ENCODE peak calls at places on chromosome 14, in six cellular contexts. G is CD8-positive, alpha-beta T cell; U is GM12864; X is breast epithelium; E is endothelial cell of umbilical vein; F is A549. L is an unnamed sample.

GRCh38 chr14:32009636-32010560 is 67.2 kb upstream of the ARHGAP5 start:
- DNase-seq in G (no peak), U (no peak), X (no peak), E (no peak), F (no peak), L (no peak)

GRCh38 chr14:74444866-74445265 is 18.9 kb upstream of the SYNDIG1L start:
- DNase-seq in G (no peak), U (no peak), X (no peak), E (no peak), F (no peak), L (no peak)

GRCh38 chr14:99945732-99946651 is 119.2 kb upstream of the EVL start:
- DNase-seq in G (no peak), U (no peak), X (no peak), E (no peak), F (no peak), L (no peak)

GRCh38 chr14:100450736-100451135 is 127.6 kb downstream of the SLC25A47 start:
- DNase-seq in G (no peak), U (no peak), X (no peak), E (no peak), F (no peak), L (no peak)

GRCh38 chr14:104349950-104350349 is 211.6 kb downstream of the KIF26A start:
- DNase-seq in G (no peak), U (no peak), X (peak), E (no peak), F (no peak), L (no peak)

GRCh38 chr14:66464261-66464660 is 21.9 kb upstream of the CCDC196 start:
- DNase-seq in G (no peak), U (no peak), X (no peak), E (no peak), F (no peak), L (no peak)

GRCh38 chr14:61514006-61514830 is 181.1 kb upstream of the HIF1A start:
- DNase-seq in G (no peak), U (no peak), X (no peak), E (no peak), F (no peak), L (no peak)

GRCh38 chr14:74945261-74945851 is 10.0 kb downstream of the PGF start:
- DNase-seq in G (no peak), U (no peak), X (no peak), E (peak), F (peak), L (no peak)

GRCh38 chr14:32438511-32438910 is 109.4 kb downstream of the AKAP6 start:
- DNase-seq in G (no peak), U (no peak), X (no peak), E (no peak), F (no peak), L (no peak)

GRCh38 chr14:67168110-67168441 is 21.2 kb upstream of the GARIN2 start:
- DNase-seq in G (no peak), U (no peak), X (no peak), E (no peak), F (no peak), L (no peak)

DNA sequence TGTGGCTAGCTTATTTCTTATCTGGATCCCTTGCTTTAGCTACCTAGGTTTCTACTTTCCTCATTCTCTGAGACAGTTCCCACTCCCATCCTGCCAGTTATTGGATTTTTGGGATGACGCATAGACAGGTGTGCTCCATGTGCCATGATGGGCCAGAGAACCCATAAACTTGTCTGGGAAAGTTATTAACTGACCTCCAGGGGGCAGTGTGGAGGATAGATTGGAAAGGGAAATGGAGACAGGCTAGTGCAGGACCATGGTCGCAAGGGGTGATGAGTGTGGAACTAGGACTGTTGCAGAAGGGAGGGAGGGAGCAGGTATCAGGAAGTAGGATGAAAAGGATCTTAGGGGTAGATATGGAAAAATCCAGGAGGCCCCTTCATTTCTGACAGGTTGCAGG is 80.3 kb downstream of the ESRRB start:
- DNase-seq in G (no peak), U (no peak), X (no peak), E (peak), F (peak), L (no peak)
- TF ChIP-seq CTCF in G (peak), U (peak), X (no peak), E (peak), F (peak), L (peak)

GRCh38 chr14:77991128-77991772 is 178.9 kb upstream of the NRXN3 start:
- DNase-seq in G (no peak), U (no peak), X (no peak), E (no peak), F (no peak), L (no peak)
- TF ChIP-seq CTCF in G (no peak), U (peak), X (no peak), E (no peak), F (no peak), L (no peak)

GRCh38 chr14:35261774-35262173 is 30.4 kb upstream of the PSMA6 start:
- DNase-seq in G (no peak), U (no peak), X (no peak), E (peak), F (no peak), L (no peak)
- TF ChIP-seq CTCF in G (no peak), U (no peak), X (no peak), E (no peak), F (no peak), L (no peak)

GRCh38 chr14:78227466-78228077 is 57.4 kb downstream of the NRXN3 start:
- DNase-seq in G (no peak), U (no peak), X (no peak), E (no peak), F (no peak), L (no peak)

GRCh38 chr14:78220273-78220672 is 50.1 kb downstream of the NRXN3 start:
- DNase-seq in G (no peak), U (no peak), X (no peak), E (no peak), F (no peak), L (no peak)

GRCh38 chr14:78222746-78223145 is 52.6 kb downstream of the NRXN3 start:
- DNase-seq in G (no peak), U (no peak), X (no peak), E (no peak), F (no peak), L (no peak)
- TF ChIP-seq CTCF in G (no peak), U (no peak), X (no peak), E (no peak), F (no peak), L (no peak)

DNA sequence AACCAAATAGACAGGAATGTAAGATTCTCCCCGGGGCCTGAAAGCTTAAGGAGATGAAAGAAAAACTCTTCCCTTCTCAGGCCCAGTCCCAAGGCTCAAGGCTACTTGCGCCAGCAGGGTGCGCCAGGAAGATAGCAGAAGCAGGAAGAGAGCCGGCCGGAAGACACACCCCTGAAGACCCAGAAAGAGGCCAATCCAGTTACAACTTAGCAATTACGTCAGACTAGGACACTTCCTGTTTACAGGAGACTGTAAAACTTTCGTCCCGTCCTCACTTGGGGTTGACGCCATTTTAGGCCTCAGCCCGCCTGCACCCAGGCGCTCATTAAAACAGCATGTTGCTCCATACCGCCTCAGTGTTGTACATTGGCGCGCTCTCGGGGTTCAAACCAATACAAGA is 9.4 kb downstream of the COX16 start:
- DNase-seq in G (no peak), U (no peak), X (no peak), E (no peak), F (no peak), L (no peak)
- TF ChIP-seq CTCF in G (no peak), U (no peak), X (no peak), E (no peak), F (no peak), L (no peak)

GRCh38 chr14:39430762-39431415 is 1.3 kb downstream of the FBXO33 start:
- DNase-seq in G (no peak), U (no peak), X (no peak), E (peak), F (no peak), L (no peak)

GRCh38 chr14:39428118-39428517 is 4.1 kb downstream of the FBXO33 start:
- DNase-seq in G (no peak), U (no peak), X (no peak), E (no peak), F (no peak), L (no peak)

GRCh38 chr14:39425947-39426346 is 6.3 kb downstream of the FBXO33 start:
- DNase-seq in G (no peak), U (no peak), X (no peak), E (no peak), F (no peak), L (no peak)

GRCh38 chr14:39423793-39424192 is 8.4 kb downstream of the FBXO33 start:
- DNase-seq in G (no peak), U (no peak), X (no peak), E (no peak), F (no peak), L (no peak)

DNA sequence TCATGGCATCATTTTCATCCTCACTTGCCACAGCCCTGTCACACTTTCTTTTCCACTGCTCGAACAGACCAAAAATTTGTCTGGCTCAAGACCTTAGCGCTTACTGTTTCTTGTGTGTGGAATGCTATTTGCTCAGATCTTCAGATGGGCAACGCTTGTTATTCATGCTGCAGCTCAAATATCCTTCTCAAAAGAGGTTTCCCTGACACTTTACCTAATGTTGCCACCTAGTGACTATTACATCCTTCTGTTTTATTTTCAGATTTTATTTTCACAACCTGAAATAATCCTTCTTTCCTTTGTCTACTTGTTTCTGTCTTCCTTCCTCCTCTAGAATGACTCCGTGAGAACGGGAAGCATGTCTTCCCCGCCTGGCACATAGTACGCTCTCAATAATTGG is 5.6 kb downstream of the FBXO33 start:
- DNase-seq in G (no peak), U (no peak), X (no peak), E (peak), F (no peak), L (no peak)
- TF ChIP-seq CTCF in G (peak), U (peak), X (peak), E (no peak), F (peak), L (peak)

L was measured in type B pancreatic cell.